ENCODE peak calls at places on chromosomes 7 and 10, in seven cellular contexts. U is GM04503; S is stimulated activated CD8-positive, alpha-beta memory T cell treated with anti-CD3 and anti-CD28 coated beads, Interleukin-2, amount 100 ng/mL, for 1 hour; C is T-helper 2 cell; I is T-helper 1 cell; G is OCI-LY7; T is Ammon's horn. K is an unnamed sample.
A peak's percentile ranks its signal among the peaks of the same experiment; 100 is the strongest.

GRCh38 chr10:69439813-69440506 is 11.3 kb upstream of the TSPAN15 start:
- DNase-seq in C (no peak), G (no peak), S (no peak), T (no peak), I (no peak), U (peak; percentile 56), K (no peak)

GRCh38 chr7:35555934-35556333 is 139.0 kb downstream of the HERPUD2 start:
- DNase-seq in G (no peak), T (no peak), C (no peak), S (no peak), I (no peak), U (no peak), K (no peak)

GRCh38 chr10:131636841-131637724 is 263.7 kb upstream of the PPP2R2D start:
- DNase-seq in T (no peak), I (no peak), U (no peak), G (no peak), C (no peak), S (no peak), K (no peak)

GRCh38 chr10:89440262-89440661 is 25.9 kb downstream of the IFIT5 start:
- DNase-seq in I (no peak), S (no peak), G (no peak), T (no peak), U (no peak), C (no peak), K (no peak)

GRCh38 chr10:71575446-71575845 is 144.1 kb downstream of the C10orf105 start:
- DNase-seq in S (no peak), I (no peak), T (no peak), C (no peak), G (no peak), U (no peak), K (no peak)

GRCh38 chr7:1663857-1664651 is 6.0 kb upstream of the ELFN1 start:
- DNase-seq in U (no peak), I (no peak), T (no peak), G (no peak), C (peak; percentile 5), S (no peak), K (no peak)

GRCh38 chr7:80135306-80136104 is 874 bp downstream of the GNAI1 start:
- DNase-seq in I (no peak), T (peak; percentile 40), G (no peak), U (no peak), C (no peak), S (no peak), K (no peak)

GRCh38 chr7:447523-447922 is 72.1 kb downstream of the PDGFA start:
- DNase-seq in G (no peak), C (no peak), S (no peak), T (no peak), I (no peak), U (no peak), K (no peak)

GRCh38 chr10:63633677-63634487 is 112.7 kb downstream of the REEP3 start:
- DNase-seq in G (peak; percentile 23), C (no peak), T (peak; percentile 64), I (no peak), U (no peak), S (no peak), K (no peak)

GRCh38 chr7:80699030-80699638 is 60.7 kb downstream of the CD36 start:
- DNase-seq in T (peak; percentile 61), U (no peak), C (no peak), G (peak; percentile 41), I (no peak), S (no peak), K (no peak)

GRCh38 chr7:118689403-118689802 is 464.9 kb downstream of the ANKRD7 start:
- DNase-seq in G (no peak), U (no peak), T (no peak), C (no peak), S (no peak), I (no peak), K (no peak)

GRCh38 chr10:119208553-119208940 is 1.2 kb downstream of the GRK5 start:
- DNase-seq in I (no peak), C (no peak), T (no peak), S (no peak), U (no peak), G (peak; percentile 30), K (no peak)

GRCh38 chr10:28975891-28976471 is 298.7 kb downstream of the BAMBI start:
- DNase-seq in T (peak; percentile 13), I (no peak), C (no peak), S (no peak), U (no peak), G (no peak), K (no peak)

GRCh38 chr10:22325272-22325947 is 4.5 kb downstream of the BMI1 start:
- DNase-seq in C (peak; percentile 55), I (peak; percentile 79), T (peak; percentile 61), S (no peak), G (peak; percentile 37), U (no peak), K (peak; percentile 73)

GRCh38 chr10:79074732-79075131 is 6.0 kb downstream of the ZMIZ1 start:
- DNase-seq in I (no peak), U (no peak), G (no peak), C (no peak), S (no peak), T (no peak), K (no peak)

GRCh38 chr7:155484483-155485399 is 26.8 kb downstream of the EN2 start:
- DNase-seq in C (no peak), S (no peak), T (no peak), U (no peak), G (no peak), I (no peak), K (no peak)

GRCh38 chr10:69869291-69869841 is 67.7 kb downstream of the COL13A1 start:
- DNase-seq in S (no peak), G (no peak), T (no peak), I (no peak), U (peak; percentile 79), C (no peak), K (no peak)

GRCh38 chr7:131131746-131132431 is 195.8 kb upstream of the MKLN1 start:
- DNase-seq in T (no peak), U (no peak), I (no peak), G (no peak), C (no peak), S (no peak), K (no peak)

GRCh38 chr10:8302565-8302964 is 248.1 kb downstream of the GATA3 start:
- DNase-seq in C (no peak), I (no peak), G (no peak), S (no peak), T (no peak), U (no peak), K (no peak)

GRCh38 chr7:77893813-77894212 is 95.2 kb downstream of the PHTF2 start:
- DNase-seq in T (no peak), G (no peak), C (no peak), I (no peak), S (no peak), U (no peak), K (no peak)

GRCh38 chr10:58237014-58237830 is 30.5 kb downstream of the IPMK start:
- DNase-seq in I (no peak), G (no peak), C (no peak), S (no peak), U (peak; percentile 74), T (no peak), K (no peak)

GRCh38 chr10:33153266-33153967 is 181.1 kb downstream of the NRP1 start:
- DNase-seq in C (no peak), T (no peak), S (no peak), I (no peak), U (no peak), G (no peak), K (no peak)